ENCODE peak calls at places on chromosomes 2 and 18, in seven cellular contexts. P is astrocyte; F is keratinocyte; N is brain microvascular endothelial cell; C is GM12864; T is choroid plexus epithelial cell; L is CD4-positive, alpha-beta T cell. J is an unnamed sample.

GRCh38 chr2:106030287-106031268 is 163.5 kb downstream of the UXS1 start:
- DNase-seq in P (peak), F (no peak), N (peak), C (no peak), T (peak), L (no peak), J (no peak)

GRCh38 chr18:64840911-64841701 is 692.2 kb upstream of the LINC00305 start:
- DNase-seq in P (no peak), F (no peak), N (no peak), C (no peak), T (no peak), L (no peak), J (no peak)

GRCh38 chr18:31661965-31662364 is 22.4 kb downstream of the B4GALT6 start:
- DNase-seq in P (peak), F (no peak), N (peak), C (no peak), T (peak), L (no peak), J (no peak)

GRCh38 chr2:15348028-15348427 is 213.1 kb downstream of the NBAS start:
- DNase-seq in P (no peak), F (no peak), N (no peak), C (no peak), T (no peak), L (no peak), J (no peak)

GRCh38 chr2:19841918-19842693 is 59.7 kb downstream of the TTC32 start:
- DNase-seq in P (no peak), F (no peak), N (no peak), C (no peak), T (no peak), L (no peak), J (no peak)

GRCh38 chr2:235716875-235717496 is 223.1 kb downstream of the AGAP1 start:
- DNase-seq in P (peak), F (no peak), N (no peak), C (no peak), T (peak), L (no peak), J (no peak)

GRCh38 chr2:158979775-158980174 is 11.3 kb downstream of the TANC1 start:
- DNase-seq in P (no peak), F (no peak), N (no peak), C (no peak), T (no peak), L (no peak), J (no peak)

GRCh38 chr2:234840336-234840735 is 111.5 kb upstream of the SH3BP4 start:
- DNase-seq in P (peak), F (peak), N (peak), C (no peak), T (peak), L (no peak), J (no peak)

GRCh38 chr2:168969865-168970264 is 61.3 kb downstream of the ABCB11 start:
- DNase-seq in P (no peak), F (no peak), N (no peak), C (no peak), T (no peak), L (no peak), J (no peak)

GRCh38 chr2:95006661-95007060 is 18.8 kb upstream of the MAL start:
- DNase-seq in P (no peak), F (no peak), N (no peak), C (no peak), T (no peak), L (no peak), J (no peak)

GRCh38 chr2:229571243-229571642 is 143.1 kb downstream of the DNER start:
- DNase-seq in P (no peak), F (no peak), N (no peak), C (no peak), T (no peak), L (no peak), J (no peak)

GRCh38 chr2:58448065-58448507 is 207.0 kb upstream of the FANCL start:
- DNase-seq in P (peak), F (no peak), N (peak), C (peak), T (peak), L (no peak), J (no peak)

GRCh38 chr2:108226570-108226969 is 13.2 kb upstream of the SULT1C3 start:
- DNase-seq in P (no peak), F (no peak), N (no peak), C (no peak), T (no peak), L (no peak), J (no peak)

GRCh38 chr2:149715005-149715592 is 127.5 kb upstream of the MMADHC start:
- DNase-seq in P (peak), F (no peak), N (peak), C (no peak), T (peak), L (no peak), J (no peak)

GRCh38 chr18:68703326-68703725 is 11.6 kb downstream of the TMX3 start:
- DNase-seq in P (no peak), F (no peak), N (no peak), C (no peak), T (no peak), L (no peak), J (no peak)

GRCh38 chr2:12325806-12326205 is 390.9 kb upstream of the TRIB2 start:
- DNase-seq in P (peak), F (no peak), N (peak), C (no peak), T (peak), L (no peak), J (no peak)

GRCh38 chr2:85770369-85770768 is 16.6 kb downstream of the ATOH8 start:
- DNase-seq in P (peak), F (no peak), N (no peak), C (no peak), T (no peak), L (no peak), J (no peak)

GRCh38 chr2:23294238-23294637 is 90.7 kb upstream of the KLHL29 start:
- DNase-seq in P (no peak), F (no peak), N (no peak), C (no peak), T (no peak), L (no peak), J (no peak)
- TF ChIP-seq CTCF in P (no peak), F (no peak), N (no peak), C (peak), T (no peak), L (no peak), J (no peak)

DNA sequence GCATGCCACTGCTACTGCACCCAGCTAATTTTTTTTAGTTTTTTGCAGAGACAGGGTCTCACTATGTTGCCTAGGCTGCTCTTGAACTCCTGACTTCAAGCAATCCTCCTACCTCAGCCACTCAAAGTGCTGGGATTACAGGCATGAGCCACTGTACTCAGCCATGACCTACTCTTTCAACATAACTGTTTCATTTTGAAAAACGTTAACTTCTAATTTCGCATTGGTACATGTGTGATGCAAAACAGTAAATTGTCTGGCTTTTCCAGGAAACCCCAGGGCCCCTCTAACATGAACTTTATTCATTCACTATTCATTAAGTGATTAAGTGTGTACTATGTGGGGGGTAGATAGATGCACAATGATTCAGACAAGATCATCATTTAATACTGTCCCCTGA is 365.0 kb downstream of the SS18 start:
- DNase-seq in P (no peak), F (no peak), N (no peak), C (no peak), T (no peak), L (no peak), J (no peak)
- TF ChIP-seq CTCF in P (no peak), F (no peak), N (no peak), C (no peak), T (no peak), L (no peak), J (no peak)

GRCh38 chr2:195304310-195304709 is 352.7 kb upstream of the SLC39A10 start:
- DNase-seq in P (no peak), F (no peak), N (peak), C (no peak), T (peak), L (no peak), J (no peak)
- TF ChIP-seq CTCF in P (peak), F (peak), N (peak), C (peak), T (peak), L (no peak), J (no peak)

GRCh38 chr18:34932792-34933466 is 108.3 kb upstream of the MAPRE2 start:
- DNase-seq in P (no peak), F (no peak), N (no peak), C (no peak), T (no peak), L (no peak), J (no peak)
- TF ChIP-seq CTCF in P (no peak), F (no peak), N (no peak), C (no peak), T (no peak), L (no peak), J (no peak)

J was measured in omental fat pad.